ENCODE peak calls at places on chromosome 21, in six cellular contexts. G, N, F, P, Y and H are unnamed samples.

GRCh38 chr21:25831300-25831699 is 96.5 kb downstream of the GABPA start:
- DNase-seq in G (no peak), N (no peak), F (no peak), P (no peak), Y (no peak), H (no peak)

GRCh38 chr21:45993210-45994085 is 11.9 kb downstream of the COL6A1 start:
- DNase-seq in G (no peak), N (no peak), F (no peak), P (peak; percentile 11), Y (peak; percentile 3), H (peak; percentile 2)

GRCh38 chr21:15842565-15842880 is 112.7 kb downstream of the USP25 start:
- DNase-seq in G (no peak), N (no peak), F (no peak), P (no peak), Y (no peak), H (no peak)

GRCh38 chr21:27825035-27825434 is 858.1 kb upstream of the ADAMTS5 start:
- DNase-seq in G (no peak), N (no peak), F (peak; percentile 51), P (no peak), Y (no peak), H (no peak)

GRCh38 chr21:45887788-45888187 is 93.8 kb upstream of the COL6A1 start:
- DNase-seq in G (no peak), N (no peak), F (peak; percentile 73), P (no peak), Y (no peak), H (no peak)

GRCh38 chr21:15592271-15592860 is 137.4 kb upstream of the USP25 start:
- DNase-seq in G (peak; percentile 15), N (peak; percentile 51), F (peak; percentile 49), P (no peak), Y (peak; percentile 7), H (peak; percentile 3)

GRCh38 chr21:29163381-29164115 is 33.1 kb downstream of the MAP3K7CL start:
- DNase-seq in G (no peak), N (peak; percentile 25), F (no peak), P (no peak), Y (no peak), H (no peak)

GRCh38 chr21:26115346-26115745 is 55.2 kb downstream of the APP start:
- DNase-seq in G (no peak), N (no peak), F (no peak), P (no peak), Y (no peak), H (no peak)

GRCh38 chr21:34511154-34511553 is 856 bp downstream of the KCNE1 start:
- DNase-seq in G (no peak), N (peak; percentile 25), F (no peak), P (no peak), Y (no peak), H (no peak)

GRCh38 chr21:14241322-14241721 is 25.4 kb downstream of the RBM11 start:
- DNase-seq in G (no peak), N (peak; percentile 40), F (no peak), P (no peak), Y (no peak), H (no peak)

GRCh38 chr21:45988366-45989347 is 7.1 kb downstream of the COL6A1 start:
- DNase-seq in G (no peak), N (no peak), F (no peak), P (no peak), Y (peak; percentile 4), H (peak; percentile 2)

GRCh38 chr21:27001526-27001925 is 34.6 kb upstream of the ADAMTS5 start:
- DNase-seq in G (no peak), N (no peak), F (no peak), P (no peak), Y (no peak), H (no peak)

GRCh38 chr21:41361786-41362604 is at the start of gene MX2:
- DNase-seq in G (no peak), N (peak; percentile 87), F (no peak), P (peak; percentile 85), Y (no peak), H (no peak)

GRCh38 chr21:27772816-27773215 is 805.9 kb upstream of the ADAMTS5 start:
- DNase-seq in G (no peak), N (no peak), F (no peak), P (no peak), Y (no peak), H (no peak)

GRCh38 chr21:45825209-45825602 is 156.4 kb upstream of the COL6A1 start:
- DNase-seq in G (no peak), N (no peak), F (no peak), P (no peak), Y (no peak), H (no peak)

GRCh38 chr21:37551406-37552355 is 185.1 kb downstream of the DYRK1A start:
- DNase-seq in G (no peak), N (no peak), F (no peak), P (no peak), Y (no peak), H (no peak)

GRCh38 chr21:37582613-37583012 is 216.0 kb downstream of the DYRK1A start:
- DNase-seq in G (no peak), N (peak; percentile 65), F (peak; percentile 60), P (no peak), Y (peak; percentile 23), H (no peak)

DNA sequence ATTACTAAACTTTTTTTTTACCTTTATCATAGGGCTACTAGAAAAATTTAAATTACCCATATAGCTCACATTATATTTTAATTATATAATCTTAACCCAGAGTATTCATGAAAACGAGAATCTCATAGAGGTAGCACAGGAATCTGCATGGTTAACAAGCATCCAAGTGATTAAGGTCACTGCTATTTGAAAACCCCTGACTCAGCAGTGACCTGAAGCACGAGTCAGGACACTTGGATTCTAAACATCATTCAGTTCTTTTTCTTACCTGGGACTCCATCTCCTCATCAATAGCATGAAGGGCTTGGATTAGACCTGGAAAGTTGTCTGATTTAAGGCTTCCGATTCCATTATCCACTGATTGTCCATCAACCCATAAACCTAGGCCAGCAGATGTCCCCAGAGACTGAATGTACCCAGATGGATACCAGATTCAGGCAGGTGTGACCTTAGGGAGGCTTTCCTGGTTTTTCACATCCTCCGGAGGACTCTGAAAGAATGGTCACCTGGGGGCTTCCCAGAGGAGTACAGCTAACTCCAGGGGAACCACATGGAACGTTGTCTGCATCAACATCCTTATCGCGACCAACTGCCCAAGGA is 174.3 kb downstream of the SETD4 start:
- DNase-seq in G (no peak), N (no peak), F (no peak), P (no peak), Y (no peak), H (no peak)
- TF ChIP-seq CTCF in G (no peak), N (no peak), F (no peak), P (no peak), Y (no peak), H (no peak)

GRCh38 chr21:31786164-31786920 is 54.4 kb upstream of the SCAF4 start:
- DNase-seq in G (no peak), N (no peak), F (no peak), P (no peak), Y (no peak), H (no peak)
- TF ChIP-seq CTCF in G (no peak), N (no peak), F (no peak), P (no peak), Y (peak; percentile 6), H (no peak)

DNA sequence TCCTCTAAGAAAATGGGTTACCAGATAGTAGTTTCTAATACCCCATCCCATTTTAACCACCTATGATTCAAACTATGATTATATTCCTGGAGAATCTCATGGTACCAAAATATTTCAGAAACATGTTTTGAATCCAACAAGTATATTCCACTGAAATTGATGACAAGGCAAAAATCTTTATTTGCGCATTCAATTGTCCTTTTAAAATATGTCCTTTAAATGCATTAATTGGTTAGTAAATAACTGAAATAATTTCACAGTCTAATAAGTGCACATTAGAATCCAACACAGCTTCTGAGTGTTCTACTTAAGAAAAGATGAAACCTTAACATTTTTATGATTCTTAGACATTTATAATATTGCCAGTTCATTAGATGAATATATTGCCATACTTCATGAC is 356.6 kb downstream of the SETD4 start:
- DNase-seq in G (no peak), N (no peak), F (no peak), P (no peak), Y (no peak), H (no peak)
- TF ChIP-seq CTCF in G (no peak), N (no peak), F (no peak), P (no peak), Y (no peak), H (no peak)

GRCh38 chr21:39850333-39850732 is 16.9 kb upstream of the PCP4 start:
- DNase-seq in G (no peak), N (no peak), F (no peak), P (no peak), Y (no peak), H (no peak)

GRCh38 chr21:39852726-39853510 is 14.3 kb upstream of the PCP4 start:
- DNase-seq in G (no peak), N (no peak), F (no peak), P (no peak), Y (no peak), H (no peak)

GRCh38 chr21:39851219-39851618 is 16.0 kb upstream of the PCP4 start:
- DNase-seq in G (no peak), N (no peak), F (no peak), P (no peak), Y (no peak), H (no peak)

GRCh38 chr21:39852021-39852721 is 15.1 kb upstream of the PCP4 start:
- DNase-seq in G (no peak), N (no peak), F (no peak), P (no peak), Y (no peak), H (no peak)

GRCh38 chr21:39854572-39854971 is 12.7 kb upstream of the PCP4 start:
- DNase-seq in G (no peak), N (no peak), F (no peak), P (no peak), Y (no peak), H (no peak)
- TF ChIP-seq CTCF in G (no peak), N (peak; percentile 8), F (no peak), P (no peak), Y (no peak), H (no peak)

DNA sequence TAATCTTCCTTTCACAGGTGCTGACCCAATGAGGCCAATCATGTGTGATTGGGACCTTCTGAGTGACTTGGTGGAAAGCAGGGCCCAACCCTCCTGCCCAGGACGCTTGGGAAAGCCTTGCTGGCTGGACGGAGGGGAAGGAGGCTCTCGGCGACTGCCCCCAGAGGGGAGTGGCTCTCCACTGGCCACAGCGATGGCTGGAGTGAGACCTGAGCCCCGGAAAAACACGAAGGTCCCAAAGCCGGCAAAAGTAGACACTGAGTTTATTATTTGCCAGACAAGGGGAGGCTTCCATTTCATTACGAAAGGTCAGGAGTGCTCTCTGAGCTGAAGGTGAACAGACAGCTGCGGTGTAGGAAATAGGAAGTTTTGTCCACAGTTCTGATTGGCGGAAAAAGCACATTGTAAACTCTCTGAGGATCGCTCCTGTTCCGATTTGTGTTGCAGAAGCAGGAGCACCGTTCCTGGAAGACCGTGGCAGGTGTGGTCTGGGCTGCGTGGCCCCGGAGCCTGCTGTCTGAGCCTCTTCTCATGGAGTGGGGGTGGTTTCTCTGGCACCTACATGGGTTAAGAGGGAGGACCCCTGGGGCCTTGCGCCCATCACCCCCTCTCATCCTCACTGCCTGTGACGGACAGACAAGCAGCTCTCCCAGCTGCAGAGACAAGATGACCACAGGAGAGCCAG is 41.6 kb downstream of the KRTAP10-1 start:
- DNase-seq in G (no peak), N (no peak), F (no peak), P (no peak), Y (no peak), H (no peak)
- TF ChIP-seq CTCF in G (no peak), N (no peak), F (no peak), P (no peak), Y (no peak), H (no peak)